ENCODE peak calls at places on chromosomes 13 and 19, in five cellular contexts. D is Karpas-422, V is mesenchymal stem cell, Q is PC-3, W is heart right ventricle. F is an unnamed sample. For H3K4me1 and H3K36me3, the result is how much of the 10 kb centered on the place peaks cover.

GRCh38 chr19:50384685-50385535 is 763 bp downstream of the POLD1 start:
- DNase-seq in D (peak), V (peak), Q (peak), W (no peak), F (no peak)

GRCh38 chr13:112575680-112576079 is 12.3 kb downstream of the TUBGCP3 start:
- DNase-seq in D (no peak), V (no peak), Q (no peak), W (no peak), F (no peak)

GRCh38 chr19:40721936-40722661 is 5.2 kb downstream of the ITPKC start:
- DNase-seq in D (no peak), V (peak), Q (peak), W (no peak), F (no peak)

GRCh38 chr13:101875717-101876393 is 423.4 kb downstream of the ITGBL1 start:
- DNase-seq in D (no peak), V (peak), Q (peak), W (no peak), F (peak)

GRCh38 chr19:5454743-5455142 is 474 bp upstream of the ZNRF4 start:
- DNase-seq in D (no peak), V (no peak), Q (no peak), W (no peak), F (no peak)

GRCh38 chr19:48726573-48726972 is 7.0 kb upstream of the MAMSTR start:
- DNase-seq in D (peak), V (no peak), Q (no peak), W (no peak), F (no peak)

GRCh38 chr13:85693889-85694511 is 105.2 kb downstream of the SLITRK6 start:
- DNase-seq in D (peak), V (peak), Q (peak), W (no peak), F (peak)

GRCh38 chr19:31289976-31290375 is 59.3 kb downstream of the TSHZ3 start:
- DNase-seq in D (no peak), V (no peak), Q (no peak), W (no peak), F (no peak)

GRCh38 chr13:102597029-102598015 is 536 bp downstream of the TPP2 start:
- DNase-seq in D (peak), V (peak), Q (peak), W (peak), F (peak)

GRCh38 chr19:30001794-30002193 is 59.8 kb downstream of the URI1 start:
- DNase-seq in D (no peak), V (peak), Q (peak), W (no peak), F (no peak)

GRCh38 chr13:91269237-91269636 is 78.2 kb upstream of the MIR17HG start:
- DNase-seq in D (no peak), V (no peak), Q (no peak), W (no peak), F (no peak)

GRCh38 chr13:46896346-46897138 is at the start of gene HTR2A:
- DNase-seq in D (no peak), V (no peak), Q (peak), W (peak), F (peak)

GRCh38 chr13:102608944-102609343 is 12.2 kb downstream of the TPP2 start:
- DNase-seq in D (no peak), V (no peak), Q (peak), W (no peak), F (no peak)

GRCh38 chr19:18023596-18024212 is 15.7 kb downstream of the ARRDC2 start:
- DNase-seq in D (no peak), V (peak), Q (no peak), W (peak), F (no peak)

GRCh38 chr19:28500319-28500718 is 712.6 kb downstream of the UQCRFS1 start:
- DNase-seq in D (no peak), V (no peak), Q (no peak), W (no peak), F (no peak)

GRCh38 chr13:42047561-42048322 is 706 bp upstream of the DGKH start:
- DNase-seq in D (peak), V (peak), Q (peak), W (peak), F (peak)

GRCh38 chr13:30165791-30166190 is 141.6 kb downstream of the KATNAL1 start:
- DNase-seq in D (no peak), V (no peak), Q (no peak), W (no peak), F (peak)

DNA sequence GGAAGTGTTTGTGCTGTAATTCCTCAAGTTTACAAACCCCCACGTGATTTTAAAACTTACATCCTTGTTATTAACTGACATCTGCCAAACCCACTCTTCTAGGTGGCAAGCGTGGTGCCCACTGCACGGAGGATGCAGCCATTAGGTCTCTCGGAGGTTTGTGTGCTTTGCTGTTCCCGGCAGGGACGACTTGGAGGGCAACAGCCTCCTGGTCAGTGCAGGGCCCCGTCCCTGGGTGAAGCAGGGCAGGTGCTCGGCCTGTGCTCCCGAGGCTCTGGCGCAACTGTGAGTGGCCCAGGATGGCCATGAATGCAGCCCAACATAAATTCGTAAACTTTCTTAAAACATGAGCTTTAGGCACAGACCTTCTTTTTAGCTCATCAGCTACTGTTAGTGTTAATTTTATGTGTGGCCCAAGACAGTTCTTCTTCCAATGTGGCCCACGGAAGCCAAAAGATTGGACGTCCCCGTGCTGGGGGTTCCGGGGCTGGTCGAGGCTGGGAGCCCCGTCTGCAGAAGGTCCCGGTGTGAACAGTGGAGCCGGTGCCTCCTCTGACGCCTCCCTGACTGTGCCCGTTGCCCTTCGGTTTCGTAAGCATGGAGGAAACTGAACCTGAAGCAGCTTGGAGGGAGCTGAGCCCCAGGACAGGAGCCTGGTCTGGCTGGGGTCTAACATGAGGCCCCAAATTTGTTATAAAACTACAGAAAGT is 11.9 kb downstream of the GAS6 start:
- DNase-seq in D (no peak), V (no peak), Q (no peak), W (peak), F (no peak)
- H3K4me1 ChIP-seq in D (under half), V (half or more), Q (under half), W (half or more), F (under half)

DNA sequence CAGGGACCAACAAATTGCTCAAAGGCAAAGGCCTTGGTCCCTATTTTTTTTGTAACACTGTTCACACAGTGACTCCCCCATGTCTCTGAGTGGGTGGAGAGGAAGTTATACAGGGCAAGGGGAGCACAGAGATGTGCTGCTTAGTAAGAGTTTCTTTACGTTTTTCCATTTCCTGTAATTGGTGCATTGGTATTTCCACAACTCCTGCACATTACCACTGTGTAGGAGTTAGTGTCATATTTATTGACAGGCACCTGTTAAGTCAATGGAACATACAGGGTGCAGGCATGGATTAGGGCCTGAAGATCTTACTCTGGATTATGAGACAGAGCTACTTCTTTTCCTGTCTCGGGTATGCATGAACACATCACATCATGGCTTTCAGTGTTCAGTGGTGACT is 45.2 kb downstream of the SOX21 start:
- DNase-seq in D (no peak), V (no peak), Q (no peak), W (no peak), F (no peak)
- H3K36me3 ChIP-seq in D (under half), V (under half), Q (under half), W (under half), F (under half)

GRCh38 chr19:1312732-1313694 is 27.3 kb downstream of the EFNA2 start:
- DNase-seq in D (no peak), V (peak), Q (peak), W (no peak), F (peak)

GRCh38 chr19:1313695-1314613 is 28.3 kb downstream of the EFNA2 start:
- DNase-seq in D (peak), V (no peak), Q (no peak), W (no peak), F (no peak)

GRCh38 chr19:1317274-1317673 is 31.6 kb downstream of the EFNA2 start:
- DNase-seq in D (no peak), V (no peak), Q (no peak), W (no peak), F (no peak)

GRCh38 chr19:1316466-1316865 is 30.8 kb downstream of the EFNA2 start:
- DNase-seq in D (no peak), V (no peak), Q (no peak), W (no peak), F (no peak)

GRCh38 chr19:1315470-1316166 is 29.9 kb downstream of the EFNA2 start:
- DNase-seq in D (peak), V (peak), Q (peak), W (peak), F (peak)
- H3K4me3 ChIP-seq in D (no peak), V (peak), Q (peak), W (no peak), F (no peak)

GRCh38 chr19:36041831-36042230 is 9.2 kb upstream of the CLIP3 start:
- DNase-seq in D (no peak), V (peak), Q (peak), W (no peak), F (peak)

GRCh38 chr19:36047835-36048234 is 6.2 kb downstream of the THAP8 start:
- DNase-seq in D (no peak), V (no peak), Q (no peak), W (no peak), F (no peak)

GRCh38 chr19:36046443-36047050 is 7.5 kb downstream of the THAP8 start:
- DNase-seq in D (no peak), V (no peak), Q (no peak), W (no peak), F (peak)

GRCh38 chr19:36040495-36040894 is 7.8 kb upstream of the CLIP3 start:
- DNase-seq in D (no peak), V (no peak), Q (no peak), W (no peak), F (no peak)

GRCh38 chr19:36043952-36044351 is 10.1 kb downstream of the THAP8 start:
- DNase-seq in D (no peak), V (no peak), Q (no peak), W (no peak), F (no peak)
- H3K4me1 ChIP-seq in D (under half), V (under half), Q (under half), W (under half), F (under half)

DNA sequence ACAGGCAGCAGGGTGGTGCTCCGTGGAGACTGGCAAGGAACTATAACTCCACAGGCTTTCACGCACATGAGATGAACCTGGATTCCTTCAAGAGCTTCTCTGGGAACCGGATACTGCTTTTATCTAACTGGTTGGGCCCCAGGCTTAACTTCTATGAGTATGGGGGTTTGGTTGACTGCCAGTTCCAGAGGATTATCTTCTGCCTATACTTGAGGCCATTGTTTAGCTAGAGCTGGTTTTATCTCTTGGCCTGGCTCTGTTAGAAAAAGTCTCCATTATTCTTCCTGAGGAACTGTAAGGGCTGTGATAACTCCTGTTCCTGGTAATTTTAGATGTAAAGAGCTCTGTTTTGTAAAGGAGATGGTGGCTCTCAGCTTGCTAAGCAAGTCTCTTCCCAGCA is 40.9 kb downstream of the ZNF846 start:
- DNase-seq in D (no peak), V (no peak), Q (no peak), W (no peak), F (no peak)
- H3K36me3 ChIP-seq in D (under half), V (under half), Q (under half), W (under half), F (under half)

GRCh38 chr13:22703601-22704209 is 477.1 kb upstream of the SGCG start:
- DNase-seq in D (no peak), V (no peak), Q (peak), W (no peak), F (no peak)
- H3K4me3 ChIP-seq in D (no peak), V (no peak), Q (no peak), W (no peak), F (no peak)

GRCh38 chr13:88142653-88143052 is 471.5 kb downstream of the SLITRK5 start:
- DNase-seq in D (no peak), V (no peak), Q (no peak), W (no peak), F (no peak)
- H3K4me1 ChIP-seq in D (under half), V (under half), Q (under half), W (under half), F (under half)

GRCh38 chr19:52212572-52213255 is 22.9 kb downstream of the PPP2R1A start:
- DNase-seq in D (no peak), V (no peak), Q (no peak), W (no peak), F (no peak)

GRCh38 chr19:52206481-52206880 is 16.6 kb downstream of the PPP2R1A start:
- DNase-seq in D (no peak), V (no peak), Q (no peak), W (peak), F (no peak)

GRCh38 chr19:52211926-52212571 is 22.2 kb downstream of the PPP2R1A start:
- DNase-seq in D (no peak), V (no peak), Q (peak), W (no peak), F (no peak)

GRCh38 chr19:52214241-52214640 is 24.4 kb downstream of the PPP2R1A start:
- DNase-seq in D (no peak), V (no peak), Q (peak), W (no peak), F (no peak)

GRCh38 chr19:52211203-52211602 is 21.4 kb downstream of the PPP2R1A start:
- DNase-seq in D (no peak), V (no peak), Q (no peak), W (no peak), F (no peak)
- H3K36me3 ChIP-seq in D (half or more), V (half or more), Q (half or more), W (under half), F (half or more)

DNA sequence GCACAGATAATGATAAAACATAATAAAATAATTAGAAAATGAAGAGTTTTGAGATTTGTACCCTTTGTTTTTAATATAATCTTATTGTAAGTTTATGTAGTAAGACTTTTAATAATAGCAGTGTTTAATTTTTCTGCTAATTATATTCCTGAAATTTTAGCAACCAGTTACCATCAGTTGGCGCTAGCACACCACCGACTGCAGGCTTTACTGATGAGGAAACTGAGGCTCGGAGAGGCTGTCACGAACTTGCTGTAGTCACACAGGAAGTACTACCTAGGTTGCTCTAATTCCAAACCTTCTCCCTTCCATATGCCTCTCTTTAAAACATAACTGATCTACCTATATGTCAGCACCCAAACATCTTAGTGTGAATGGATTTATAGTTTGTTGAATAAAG is 1.0 kb upstream of the RFXAP start:
- DNase-seq in D (no peak), V (no peak), Q (no peak), W (no peak), F (no peak)
- H3K4me3 ChIP-seq in D (peak), V (no peak), Q (no peak), W (no peak), F (no peak)